ENCODE peak calls at places on chromosomes 4 and X, in seven cellular contexts. One of them, this sample, is unnamed.
A peak's percentile ranks its signal among the peaks of the same experiment; 100 is the strongest.

GRCh38 chr4:72314869-72315268 is 254.2 kb downstream of the ADAMTS3 start:
- DNase-seq in IMR-90: peak; percentile 76
- DNase-seq in mesendoderm: no peak
- DNase-seq in H9: no peak
- DNase-seq in mesenchymal stem cell: peak; percentile 16
- DNase-seq in neuronal stem cell: no peak
- DNase-seq in trophoblast cell: no peak
- DNase-seq in this sample: no peak

GRCh38 chrX:39158801-39159657 is 357.8 kb downstream of the MID1IP1 start:
- DNase-seq in IMR-90: peak; percentile 11
- DNase-seq in mesendoderm: peak; percentile 65
- DNase-seq in H9: no peak
- DNase-seq in mesenchymal stem cell: peak; percentile 95
- DNase-seq in neuronal stem cell: no peak
- DNase-seq in trophoblast cell: peak; percentile 36
- DNase-seq in this sample: no peak

GRCh38 chr4:10704050-10704810 is 19.7 kb upstream of the CLNK start:
- DNase-seq in IMR-90: peak; percentile 32
- DNase-seq in mesendoderm: no peak
- DNase-seq in H9: no peak
- DNase-seq in mesenchymal stem cell: peak; percentile 70
- DNase-seq in neuronal stem cell: no peak
- DNase-seq in trophoblast cell: no peak
- DNase-seq in this sample: no peak

GRCh38 chr4:122710434-122711308 is 21.8 kb upstream of the BBS12 start:
- DNase-seq in IMR-90: peak; percentile 44
- DNase-seq in mesendoderm: no peak
- DNase-seq in H9: no peak
- DNase-seq in mesenchymal stem cell: no peak
- DNase-seq in neuronal stem cell: no peak
- DNase-seq in trophoblast cell: no peak
- DNase-seq in this sample: no peak

GRCh38 chrX:119647552-119648420 is 41.6 kb upstream of the NKRF start:
- DNase-seq in IMR-90: no peak
- DNase-seq in mesendoderm: no peak
- DNase-seq in H9: no peak
- DNase-seq in mesenchymal stem cell: no peak
- DNase-seq in neuronal stem cell: no peak
- DNase-seq in trophoblast cell: no peak
- DNase-seq in this sample: no peak

GRCh38 chr4:76192221-76192620 is 21.4 kb downstream of the SCARB2 start:
- DNase-seq in IMR-90: no peak
- DNase-seq in mesendoderm: no peak
- DNase-seq in H9: no peak
- DNase-seq in mesenchymal stem cell: no peak
- DNase-seq in neuronal stem cell: no peak
- DNase-seq in trophoblast cell: no peak
- DNase-seq in this sample: no peak

GRCh38 chr4:184732126-184732525 is 1.8 kb downstream of the CENPU start:
- DNase-seq in IMR-90: peak; percentile 35
- DNase-seq in mesendoderm: no peak
- DNase-seq in H9: no peak
- DNase-seq in mesenchymal stem cell: no peak
- DNase-seq in neuronal stem cell: no peak
- DNase-seq in trophoblast cell: no peak
- DNase-seq in this sample: no peak

GRCh38 chrX:100649550-100650356 is 5.8 kb downstream of the SRPX2 start:
- DNase-seq in IMR-90: peak; percentile 90
- DNase-seq in mesendoderm: peak; percentile 69
- DNase-seq in H9: no peak
- DNase-seq in mesenchymal stem cell: peak; percentile 97
- DNase-seq in neuronal stem cell: no peak
- DNase-seq in trophoblast cell: no peak
- DNase-seq in this sample: no peak

GRCh38 chrX:119753639-119754257 is 4.6 kb upstream of the SOWAHD start:
- DNase-seq in IMR-90: peak; percentile 24
- DNase-seq in mesendoderm: peak; percentile 67
- DNase-seq in H9: peak; percentile 33
- DNase-seq in mesenchymal stem cell: peak; percentile 50
- DNase-seq in neuronal stem cell: no peak
- DNase-seq in trophoblast cell: peak; percentile 51
- DNase-seq in this sample: no peak

GRCh38 chrX:46687619-46688018 is 71.3 kb downstream of the SLC9A7 start:
- DNase-seq in IMR-90: peak; percentile 29
- DNase-seq in mesendoderm: no peak
- DNase-seq in H9: no peak
- DNase-seq in mesenchymal stem cell: no peak
- DNase-seq in neuronal stem cell: no peak
- DNase-seq in trophoblast cell: no peak
- DNase-seq in this sample: no peak

GRCh38 chr4:176949022-176949421 is 156.3 kb upstream of the VEGFC start:
- DNase-seq in IMR-90: peak; percentile 94
- DNase-seq in mesendoderm: no peak
- DNase-seq in H9: no peak
- DNase-seq in mesenchymal stem cell: peak; percentile 45
- DNase-seq in neuronal stem cell: no peak
- DNase-seq in trophoblast cell: no peak
- DNase-seq in this sample: no peak

GRCh38 chr4:39571504-39571903 is 44.3 kb upstream of the UGDH start:
- DNase-seq in IMR-90: no peak
- DNase-seq in mesendoderm: no peak
- DNase-seq in H9: no peak
- DNase-seq in mesenchymal stem cell: no peak
- DNase-seq in neuronal stem cell: no peak
- DNase-seq in trophoblast cell: no peak
- DNase-seq in this sample: no peak

GRCh38 chrX:37896491-37896890 is 49.1 kb upstream of the DYNLT3 start:
- DNase-seq in IMR-90: peak; percentile 8
- DNase-seq in mesendoderm: no peak
- DNase-seq in H9: no peak
- DNase-seq in mesenchymal stem cell: no peak
- DNase-seq in neuronal stem cell: no peak
- DNase-seq in trophoblast cell: no peak
- DNase-seq in this sample: no peak

GRCh38 chrX:1925053-1925481 is 310.2 kb downstream of the ASMT start:
- DNase-seq in IMR-90: no peak
- DNase-seq in mesendoderm: peak; percentile 87
- DNase-seq in H9: peak; percentile 94
- DNase-seq in mesenchymal stem cell: no peak
- DNase-seq in neuronal stem cell: peak; percentile 68
- DNase-seq in trophoblast cell: no peak
- DNase-seq in this sample: peak; percentile 69

DNA sequence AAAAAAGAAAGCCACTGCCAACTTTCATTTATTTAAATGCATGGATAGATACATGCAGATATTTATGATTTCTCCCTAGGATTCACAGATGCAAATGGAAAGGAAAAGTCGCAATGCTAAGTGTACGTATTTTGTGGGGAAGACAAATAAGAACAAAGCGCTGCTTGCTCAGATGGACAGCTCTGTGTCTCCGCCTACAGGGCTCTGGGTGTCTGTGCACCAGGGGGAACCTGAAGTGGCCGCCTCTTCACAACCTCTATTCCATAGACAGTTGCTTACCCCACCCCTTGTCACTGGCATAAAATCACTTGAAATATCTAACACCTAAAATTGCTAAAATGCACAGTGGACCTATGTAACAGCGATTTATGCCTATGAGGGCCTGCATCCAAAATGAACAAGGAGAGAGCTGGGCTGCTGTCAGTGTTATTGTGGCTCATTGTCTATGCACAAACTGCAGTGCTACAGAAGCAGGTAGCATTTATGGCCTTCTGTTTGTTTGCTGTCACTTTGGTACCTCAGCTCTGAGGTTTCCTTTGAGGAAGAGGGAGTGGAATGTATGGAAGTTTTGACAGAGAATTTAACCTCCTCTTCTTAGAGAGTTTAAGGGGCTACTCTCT is 58.6 kb upstream of the PAGE1 start:
- DNase-seq in IMR-90: peak; percentile 28
- DNase-seq in mesendoderm: peak; percentile 37
- DNase-seq in H9: peak; percentile 50
- DNase-seq in mesenchymal stem cell: peak; percentile 19
- DNase-seq in neuronal stem cell: peak; percentile 17
- DNase-seq in trophoblast cell: no peak
- DNase-seq in this sample: no peak
- H2BK5ac ChIP-seq in IMR-90: no peak overlapping the region
- H2BK5ac ChIP-seq in mesendoderm: no peak overlapping the region
- H2BK5ac ChIP-seq in H9: no peak overlapping the region
- H2BK5ac ChIP-seq in mesenchymal stem cell: no peak overlapping the region
- H2BK5ac ChIP-seq in neuronal stem cell: no peak overlapping the region
- H2BK5ac ChIP-seq in trophoblast cell: no peak overlapping the region
- H2BK5ac ChIP-seq in this sample: no peak overlapping the region

DNA sequence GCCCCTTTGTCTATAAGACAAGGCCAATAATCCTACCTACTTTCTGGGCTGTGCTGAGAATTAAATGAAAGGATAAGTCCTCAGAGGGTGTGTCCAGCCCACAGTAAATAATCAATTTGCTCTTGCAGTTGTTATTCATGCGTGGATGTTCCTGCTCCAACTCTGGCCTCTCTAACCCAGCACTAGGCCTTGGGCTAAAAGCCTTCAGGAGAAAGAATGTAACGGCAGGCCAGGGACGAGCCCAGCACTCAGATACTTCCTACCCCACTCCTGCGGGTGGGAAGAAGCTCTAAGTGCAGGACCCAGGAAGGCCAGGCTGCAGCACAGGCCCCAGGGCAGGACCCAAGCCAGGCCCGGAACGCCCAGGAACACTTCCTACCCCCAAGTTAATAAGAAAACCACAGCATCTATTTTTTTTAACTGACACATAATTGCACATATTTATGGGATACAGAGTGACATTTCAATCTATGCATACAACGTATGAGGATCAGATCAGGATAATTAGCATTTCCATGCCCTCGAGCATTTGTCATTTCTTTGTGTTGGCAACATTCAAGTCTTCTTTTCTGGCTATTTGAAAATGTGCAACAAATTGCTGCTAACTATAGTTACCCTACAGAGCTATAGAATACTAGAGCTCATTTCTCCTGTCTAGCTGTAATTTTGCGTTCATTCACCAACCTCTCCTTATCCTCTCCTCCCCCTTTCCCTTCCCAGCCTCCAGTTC is 179.5 kb upstream of the RBPJ start:
- DNase-seq in IMR-90: no peak
- DNase-seq in mesendoderm: peak; percentile 40
- DNase-seq in H9: no peak
- DNase-seq in mesenchymal stem cell: peak; percentile 29
- DNase-seq in neuronal stem cell: no peak
- DNase-seq in trophoblast cell: no peak
- DNase-seq in this sample: no peak
- H2BK5ac ChIP-seq in IMR-90: peak overlapping the region; percentile 67
- H2BK5ac ChIP-seq in mesendoderm: no peak overlapping the region
- H2BK5ac ChIP-seq in H9: no peak overlapping the region
- H2BK5ac ChIP-seq in mesenchymal stem cell: peak overlapping the region; percentile 3
- H2BK5ac ChIP-seq in neuronal stem cell: no peak overlapping the region
- H2BK5ac ChIP-seq in trophoblast cell: no peak overlapping the region
- H2BK5ac ChIP-seq in this sample: no peak overlapping the region

GRCh38 chr4:13284932-13285331 is 199.2 kb downstream of the RAB28 start:
- DNase-seq in IMR-90: no peak
- DNase-seq in mesendoderm: no peak
- DNase-seq in H9: no peak
- DNase-seq in mesenchymal stem cell: no peak
- DNase-seq in neuronal stem cell: no peak
- DNase-seq in trophoblast cell: no peak
- DNase-seq in this sample: no peak
- H2BK5ac ChIP-seq in IMR-90: no peak overlapping the region
- H2BK5ac ChIP-seq in mesendoderm: no peak overlapping the region
- H2BK5ac ChIP-seq in H9: no peak overlapping the region
- H2BK5ac ChIP-seq in mesenchymal stem cell: no peak overlapping the region
- H2BK5ac ChIP-seq in neuronal stem cell: no peak overlapping the region
- H2BK5ac ChIP-seq in trophoblast cell: no peak overlapping the region
- H2BK5ac ChIP-seq in this sample: no peak overlapping the region

GRCh38 chr4:104411501-104411900 is 83.2 kb downstream of the CXXC4 start:
- DNase-seq in IMR-90: no peak
- DNase-seq in mesendoderm: no peak
- DNase-seq in H9: no peak
- DNase-seq in mesenchymal stem cell: no peak
- DNase-seq in neuronal stem cell: no peak
- DNase-seq in trophoblast cell: no peak
- DNase-seq in this sample: no peak
- H2BK5ac ChIP-seq in IMR-90: no peak overlapping the region
- H2BK5ac ChIP-seq in mesendoderm: no peak overlapping the region
- H2BK5ac ChIP-seq in H9: no peak overlapping the region
- H2BK5ac ChIP-seq in mesenchymal stem cell: no peak overlapping the region
- H2BK5ac ChIP-seq in neuronal stem cell: no peak overlapping the region
- H2BK5ac ChIP-seq in trophoblast cell: no peak overlapping the region
- H2BK5ac ChIP-seq in this sample: no peak overlapping the region

GRCh38 chr4:88960576-88960975 is 96.4 kb downstream of the FAM13A start:
- DNase-seq in IMR-90: no peak
- DNase-seq in mesendoderm: peak; percentile 20
- DNase-seq in H9: no peak
- DNase-seq in mesenchymal stem cell: no peak
- DNase-seq in neuronal stem cell: no peak
- DNase-seq in trophoblast cell: no peak
- DNase-seq in this sample: no peak
- H2BK5ac ChIP-seq in IMR-90: no peak overlapping the region
- H2BK5ac ChIP-seq in mesendoderm: no peak overlapping the region
- H2BK5ac ChIP-seq in H9: no peak overlapping the region
- H2BK5ac ChIP-seq in mesenchymal stem cell: no peak overlapping the region
- H2BK5ac ChIP-seq in neuronal stem cell: no peak overlapping the region
- H2BK5ac ChIP-seq in trophoblast cell: no peak overlapping the region
- H2BK5ac ChIP-seq in this sample: no peak overlapping the region

GRCh38 chr4:8769645-8770517 is 101.8 kb downstream of the HMX1 start:
- DNase-seq in IMR-90: no peak
- DNase-seq in mesendoderm: no peak
- DNase-seq in H9: no peak
- DNase-seq in mesenchymal stem cell: no peak
- DNase-seq in neuronal stem cell: no peak
- DNase-seq in trophoblast cell: no peak
- DNase-seq in this sample: no peak
- H2BK5ac ChIP-seq in IMR-90: no peak overlapping the region
- H2BK5ac ChIP-seq in mesendoderm: no peak overlapping the region
- H2BK5ac ChIP-seq in H9: no peak overlapping the region
- H2BK5ac ChIP-seq in mesenchymal stem cell: no peak overlapping the region
- H2BK5ac ChIP-seq in neuronal stem cell: no peak overlapping the region
- H2BK5ac ChIP-seq in trophoblast cell: no peak overlapping the region
- H2BK5ac ChIP-seq in this sample: no peak overlapping the region

GRCh38 chr4:164482788-164483187 is 271.1 kb upstream of the SMIM31 start:
- DNase-seq in IMR-90: no peak
- DNase-seq in mesendoderm: no peak
- DNase-seq in H9: no peak
- DNase-seq in mesenchymal stem cell: no peak
- DNase-seq in neuronal stem cell: no peak
- DNase-seq in trophoblast cell: no peak
- DNase-seq in this sample: no peak
- H2BK5ac ChIP-seq in IMR-90: no peak overlapping the region
- H2BK5ac ChIP-seq in mesendoderm: no peak overlapping the region
- H2BK5ac ChIP-seq in H9: no peak overlapping the region
- H2BK5ac ChIP-seq in mesenchymal stem cell: no peak overlapping the region
- H2BK5ac ChIP-seq in neuronal stem cell: no peak overlapping the region
- H2BK5ac ChIP-seq in trophoblast cell: no peak overlapping the region
- H2BK5ac ChIP-seq in this sample: no peak overlapping the region

GRCh38 chrX:147626605-147627004 is 285.1 kb upstream of the FMR1 start:
- DNase-seq in IMR-90: no peak
- DNase-seq in mesendoderm: no peak
- DNase-seq in H9: no peak
- DNase-seq in mesenchymal stem cell: no peak
- DNase-seq in neuronal stem cell: no peak
- DNase-seq in trophoblast cell: no peak
- DNase-seq in this sample: no peak
- H2BK5ac ChIP-seq in IMR-90: no peak overlapping the region
- H2BK5ac ChIP-seq in mesendoderm: no peak overlapping the region
- H2BK5ac ChIP-seq in H9: no peak overlapping the region
- H2BK5ac ChIP-seq in mesenchymal stem cell: no peak overlapping the region
- H2BK5ac ChIP-seq in neuronal stem cell: no peak overlapping the region
- H2BK5ac ChIP-seq in trophoblast cell: no peak overlapping the region
- H2BK5ac ChIP-seq in this sample: no peak overlapping the region